ENCODE peak calls at places on chromosomes 7 and 10, in seven cellular contexts. D is substantia nigra, C is RWPE1, X is kidney tubule cell, B is NCI-H2081, V is HFF-Myc, N is GM20000. S is an unnamed sample.

GRCh38 chr7:133364959-133365680 is 112.2 kb downstream of the EXOC4 start:
- DNase-seq in N (no peak), D (no peak), C (no peak), V (no peak), B (no peak), X (no peak), S (no peak)

GRCh38 chr10:132389631-132390454 is 7.2 kb upstream of the PWWP2B start:
- DNase-seq in D (no peak), X (no peak), N (no peak), C (no peak), V (no peak), B (no peak), S (no peak)

GRCh38 chr10:2280713-2281112 is 543.4 kb upstream of the ADARB2 start:
- DNase-seq in B (no peak), X (no peak), D (no peak), N (no peak), V (no peak), C (no peak), S (peak)

GRCh38 chr7:83547526-83547925 is 101.4 kb downstream of the SEMA3E start:
- DNase-seq in N (peak), V (no peak), C (peak), B (peak), D (no peak), X (peak), S (no peak)

GRCh38 chr10:7258948-7259523 is 151.8 kb downstream of the SFMBT2 start:
- DNase-seq in D (no peak), B (no peak), N (peak), V (no peak), C (no peak), X (no peak), S (no peak)

GRCh38 chr7:36040679-36041078 is 112.4 kb upstream of the EEPD1 start:
- DNase-seq in X (peak), B (no peak), C (no peak), N (no peak), D (no peak), V (no peak), S (no peak)

GRCh38 chr7:5872326-5872725 is 8.3 kb upstream of the OCM start:
- DNase-seq in B (no peak), V (no peak), D (no peak), N (no peak), X (no peak), C (no peak), S (no peak)

GRCh38 chr10:44393051-44393630 is 8.2 kb upstream of the CXCL12 start:
- DNase-seq in V (peak), B (no peak), X (no peak), C (no peak), N (no peak), D (no peak), S (no peak)

GRCh38 chr7:21169667-21170605 is 257.9 kb upstream of the SP4 start:
- DNase-seq in N (no peak), B (peak), C (peak), V (no peak), X (peak), D (no peak), S (peak)

GRCh38 chr7:114082934-114083647 is 164.3 kb upstream of the PPP1R3A start:
- DNase-seq in X (peak), C (no peak), B (peak), V (no peak), D (no peak), N (peak), S (peak)

GRCh38 chr10:2543142-2543886 is 524.0 kb upstream of the PFKP start:
- DNase-seq in N (no peak), B (no peak), X (no peak), D (no peak), C (no peak), V (no peak), S (no peak)

GRCh38 chr10:115950320-115950719 is 322.7 kb downstream of the GFRA1 start:
- DNase-seq in X (no peak), V (no peak), N (no peak), D (no peak), B (no peak), C (no peak), S (no peak)

GRCh38 chr10:133258818-133259602 is 17.7 kb downstream of the ADAM8 start:
- DNase-seq in B (no peak), N (no peak), C (peak), V (peak), X (peak), D (no peak), S (no peak)

GRCh38 chr10:126062132-126063032 is 166.0 kb downstream of the FANK1 start:
- DNase-seq in N (no peak), D (peak), C (peak), B (no peak), V (peak), X (peak), S (peak)

GRCh38 chr10:116608683-116609594 is 11.8 kb upstream of the PNLIPRP2 start:
- DNase-seq in N (no peak), X (no peak), C (no peak), V (no peak), B (no peak), D (no peak), S (no peak)

GRCh38 chr7:98981701-98982100 is 103.4 kb downstream of the TRRAP start:
- DNase-seq in C (no peak), B (no peak), N (no peak), X (no peak), D (no peak), V (no peak), S (no peak)

GRCh38 chr10:8278099-8278498 is 223.6 kb downstream of the GATA3 start:
- DNase-seq in V (no peak), C (no peak), B (no peak), X (no peak), D (no peak), N (no peak), S (no peak)

GRCh38 chr7:138317044-138317596 is 142.9 kb upstream of the TRIM24 start:
- DNase-seq in C (no peak), N (no peak), B (no peak), X (no peak), D (no peak), V (no peak), S (no peak)

GRCh38 chr7:4189151-4189570 is 492.9 kb upstream of the FOXK1 start:
- DNase-seq in D (no peak), C (peak), X (peak), V (no peak), N (no peak), B (peak), S (no peak)

GRCh38 chr7:125773113-125773800 is 843.6 kb upstream of the POT1 start:
- DNase-seq in C (no peak), X (no peak), N (no peak), D (no peak), V (no peak), B (no peak), S (peak)

GRCh38 chr10:16597656-16598055 is 76.0 kb upstream of the C1QL3 start:
- DNase-seq in C (no peak), D (no peak), X (no peak), B (no peak), N (no peak), V (peak), S (no peak)

GRCh38 chr7:130641497-130641896 is 27.1 kb downstream of the COPG2 start:
- DNase-seq in V (no peak), N (no peak), X (no peak), B (no peak), D (no peak), C (no peak), S (no peak)

GRCh38 chr10:133026171-133026570 is 61.6 kb upstream of the ADGRA1 start:
- DNase-seq in B (no peak), N (no peak), C (no peak), V (no peak), D (no peak), X (no peak), S (no peak)

GRCh38 chr7:104230606-104231005 is 22.8 kb upstream of the ORC5 start:
- DNase-seq in X (no peak), B (peak), N (no peak), D (no peak), C (no peak), V (peak), S (no peak)

GRCh38 chr10:67612577-67613537 is 83.1 kb downstream of the CTNNA3 start:
- DNase-seq in C (no peak), N (peak), B (no peak), V (no peak), X (peak), D (no peak), S (no peak)

GRCh38 chr10:17227367-17228080 is 517 bp upstream of the VIM start:
- DNase-seq in C (no peak), V (no peak), D (no peak), X (peak), B (no peak), N (peak), S (peak)

GRCh38 chr7:122299624-122299934 is 5.0 kb downstream of the FEZF1 start:
- DNase-seq in X (no peak), C (no peak), N (no peak), D (no peak), V (no peak), B (no peak), S (peak)

GRCh38 chr7:134902058-134902457 is 84.2 kb upstream of the AGBL3 start:
- DNase-seq in X (no peak), V (no peak), N (no peak), D (no peak), B (no peak), C (no peak), S (no peak)

GRCh38 chr10:93080350-93081046 is 6.8 kb downstream of the CYP26A1 start:
- DNase-seq in N (peak), X (peak), C (peak), B (peak), V (no peak), D (no peak), S (peak)

S was measured in mesendoderm.